ENCODE peak calls at places on chromosomes 1 and 21, in six cellular contexts. N is stomach; C is HTR-8/SVneo; U is RWPE1; P is NCI-H1105 treated with DMSO at 0.1 percent for 48 hours; Z is activated T-cell treated with anti-CD3 and anti-CD28 coated beads, Interleukin-2, amount 50 U/mL, for 1 hour. M is an unnamed sample.

GRCh38 chr1:28416509-28417194 is 47.1 kb downstream of the PHACTR4 start:
- DNase-seq in N (no peak), C (peak; percentile 26), U (no peak), P (no peak), Z (no peak), M (no peak)

GRCh38 chr1:177082855-177083741 is 81.4 kb downstream of the ASTN1 start:
- DNase-seq in N (no peak), C (no peak), U (no peak), P (no peak), Z (no peak), M (no peak)

GRCh38 chr1:36650200-36651065 is 167.7 kb upstream of the CSF3R start:
- DNase-seq in N (peak; percentile 75), C (peak; percentile 40), U (peak; percentile 67), P (peak; percentile 48), Z (peak; percentile 65), M (peak; percentile 62)

GRCh38 chr1:175016073-175016722 is 7.0 kb downstream of the MRPS14 start:
- DNase-seq in N (no peak), C (no peak), U (no peak), P (no peak), Z (no peak), M (no peak)

GRCh38 chr1:861714-862113 is 62.0 kb upstream of the SAMD11 start:
- DNase-seq in N (no peak), C (no peak), U (no peak), P (no peak), Z (no peak), M (no peak)

GRCh38 chr21:38988211-38989096 is 182.7 kb downstream of the ETS2 start:
- DNase-seq in N (no peak), C (no peak), U (no peak), P (no peak), Z (no peak), M (no peak)

GRCh38 chr1:89589515-89589914 is 43.4 kb upstream of the LRRC8C start:
- DNase-seq in N (no peak), C (no peak), U (no peak), P (no peak), Z (no peak), M (no peak)

GRCh38 chr1:42660907-42661500 is 2.8 kb downstream of the PPIH start:
- DNase-seq in N (no peak), C (no peak), U (no peak), P (no peak), Z (no peak), M (no peak)

GRCh38 chr1:247906504-247907047 is 11.2 kb downstream of the OR2W3 start:
- DNase-seq in N (no peak), C (peak; percentile 78), U (peak; percentile 81), P (no peak), Z (no peak), M (no peak)

GRCh38 chr1:220786337-220787068 is at the start of gene MTARC1:
- DNase-seq in N (peak; percentile 85), C (peak; percentile 46), U (peak; percentile 68), P (peak; percentile 93), Z (no peak), M (peak; percentile 91)

GRCh38 chr1:174875306-174875705 is 124.4 kb upstream of the CACYBP start:
- DNase-seq in N (peak; percentile 89), C (no peak), U (peak; percentile 52), P (peak; percentile 97), Z (peak; percentile 22), M (peak; percentile 89)

GRCh38 chr21:34916446-34916845 is 132.7 kb downstream of the RUNX1 start:
- DNase-seq in N (no peak), C (no peak), U (no peak), P (no peak), Z (no peak), M (no peak)

GRCh38 chr1:200905411-200906052 is 10.8 kb downstream of the INAVA start:
- DNase-seq in N (no peak), C (no peak), U (no peak), P (no peak), Z (no peak), M (no peak)

GRCh38 chr1:234226819-234227165 is 146.5 kb upstream of the COA6 start:
- DNase-seq in N (no peak), C (no peak), U (no peak), P (no peak), Z (no peak), M (no peak)

GRCh38 chr1:156143765-156144489 is 9.5 kb upstream of the SEMA4A start:
- DNase-seq in N (no peak), C (no peak), U (no peak), P (no peak), Z (peak; percentile 27), M (no peak)

GRCh38 chr1:224482619-224483018 is 48.0 kb upstream of the WDR26 start:
- DNase-seq in N (no peak), C (no peak), U (no peak), P (peak; percentile 5), Z (no peak), M (no peak)

GRCh38 chr1:17922833-17923232 is 167.7 kb downstream of the ACTL8 start:
- DNase-seq in N (peak; percentile 36), C (peak; percentile 53), U (peak; percentile 28), P (peak; percentile 48), Z (no peak), M (peak; percentile 58)

GRCh38 chr1:93631626-93632365 is 49.8 kb downstream of the BCAR3 start:
- DNase-seq in N (no peak), C (no peak), U (no peak), P (no peak), Z (no peak), M (no peak)

GRCh38 chr1:17819129-17819802 is 64.1 kb downstream of the ACTL8 start:
- DNase-seq in N (peak; percentile 17), C (no peak), U (no peak), P (peak; percentile 31), Z (no peak), M (no peak)

GRCh38 chr1:156433032-156433431 is 64.0 kb downstream of the RHBG start:
- DNase-seq in N (no peak), C (no peak), U (no peak), P (no peak), Z (no peak), M (no peak)

GRCh38 chr1:193498088-193498605 is 311.7 kb upstream of the B3GALT2 start:
- DNase-seq in N (no peak), C (no peak), U (no peak), P (no peak), Z (no peak), M (no peak)

GRCh38 chr1:89863165-89863835 is 42.5 kb downstream of the LRRC8D start:
- DNase-seq in N (no peak), C (no peak), U (no peak), P (no peak), Z (no peak), M (no peak)

GRCh38 chr1:66269222-66269621 is 264.7 kb upstream of the SGIP1 start:
- DNase-seq in N (no peak), C (no peak), U (no peak), P (no peak), Z (no peak), M (no peak)

GRCh38 chr1:91736999-91737615 is 148.8 kb downstream of the TGFBR3 start:
- DNase-seq in N (no peak), C (peak; percentile 71), U (peak; percentile 89), P (no peak), Z (no peak), M (no peak)

GRCh38 chr1:165436994-165437393 is 7.9 kb downstream of the RXRG start:
- DNase-seq in N (no peak), C (no peak), U (no peak), P (no peak), Z (no peak), M (no peak)

GRCh38 chr1:18561967-18562366 is 68.7 kb upstream of the PAX7 start:
- DNase-seq in N (no peak), C (no peak), U (no peak), P (no peak), Z (no peak), M (no peak)

GRCh38 chr1:211579434-211580302 is 707 bp upstream of the SLC30A1 start:
- DNase-seq in N (peak; percentile 83), C (peak; percentile 59), U (peak; percentile 4), P (peak; percentile 76), Z (no peak), M (peak; percentile 89)

GRCh38 chr1:241998412-241998921 is 431 bp downstream of the MAP1LC3C start:
- DNase-seq in N (peak; percentile 41), C (peak; percentile 80), U (peak; percentile 78), P (no peak), Z (peak; percentile 43), M (peak; percentile 88)

GRCh38 chr1:12615916-12616708 is 1.9 kb downstream of the DHRS3 start:
- DNase-seq in N (peak; percentile 85), C (no peak), U (peak; percentile 23), P (peak; percentile 19), Z (peak; percentile 46), M (peak; percentile 87)

GRCh38 chr1:161069731-161070270 is at the start of gene ARHGAP30:
- DNase-seq in N (peak; percentile 60), C (no peak), U (no peak), P (no peak), Z (peak; percentile 77), M (peak; percentile 72)

GRCh38 chr1:184299076-184299790 is 87.6 kb upstream of the C1orf21 start:
- DNase-seq in N (no peak), C (no peak), U (no peak), P (peak; percentile 89), Z (no peak), M (no peak)

GRCh38 chr21:46124926-46125845 is 27.3 kb downstream of the COL6A2 start:
- DNase-seq in N (peak; percentile 21), C (no peak), U (no peak), P (no peak), Z (peak; percentile 14), M (no peak)

GRCh38 chr21:19792004-19792403 is 1206.2 kb upstream of the NCAM2 start:
- DNase-seq in N (no peak), C (no peak), U (no peak), P (no peak), Z (no peak), M (no peak)

GRCh38 chr1:29593601-29594382 is 357.5 kb downstream of the PTPRU start:
- DNase-seq in N (no peak), C (no peak), U (no peak), P (no peak), Z (no peak), M (no peak)